ENCODE peak calls at places on chromosome X, in seven cellular contexts. X is kidney glomerular epithelial cell; Q is dermis blood vessel endothelial cell; J is stimulated activated CD8-positive, alpha-beta memory T cell treated with anti-CD3 and anti-CD28 coated beads, Interleukin-4, amount 100 ng/mL, for 24 hours; P is smooth muscle cell of the brain vasculature; H is GM20000; Z is NB4. S is an unnamed sample.

GRCh38 chrX:76279007-76279406 is 106.1 kb downstream of the PBDC1 start:
- DNase-seq in Z (peak; percentile 51), H (peak; percentile 6), Q (peak; percentile 60), J (peak; percentile 18), P (peak; percentile 7), X (no peak), S (peak; percentile 35)

GRCh38 chrX:122770581-122770980 is 413.5 kb upstream of the GRIA3 start:
- DNase-seq in H (no peak), X (no peak), Q (no peak), P (no peak), J (no peak), Z (no peak), S (no peak)

GRCh38 chrX:110675866-110676265 is 119.8 kb downstream of the CHRDL1 start:
- DNase-seq in Z (no peak), X (no peak), P (no peak), J (no peak), H (no peak), Q (no peak), S (no peak)

GRCh38 chrX:151776113-151776790 is 41.7 kb downstream of the CNGA2 start:
- DNase-seq in Q (no peak), H (no peak), J (no peak), P (no peak), X (no peak), Z (no peak), S (no peak)

GRCh38 chrX:113059714-113060113 is 219.1 kb upstream of the AMOT start:
- DNase-seq in X (no peak), P (no peak), J (no peak), H (no peak), Z (no peak), Q (no peak), S (no peak)

GRCh38 chrX:140141444-140142029 is 176.2 kb upstream of the CXorf66 start:
- DNase-seq in P (no peak), Q (peak; percentile 20), Z (peak; percentile 31), X (peak; percentile 4), H (peak; percentile 20), J (peak; percentile 3), S (peak; percentile 54)

GRCh38 chrX:126141014-126141413 is 25.1 kb downstream of the DCAF12L2 start:
- DNase-seq in J (no peak), Q (no peak), X (no peak), H (no peak), Z (no peak), P (no peak), S (no peak)

GRCh38 chrX:132375941-132376340 is 112.9 kb downstream of the MBNL3 start:
- DNase-seq in Q (peak; percentile 1), H (no peak), X (no peak), J (no peak), P (no peak), Z (no peak), S (peak; percentile 3)

GRCh38 chrX:103446665-103447302 is 70.4 kb downstream of the BEX3 start:
- DNase-seq in P (no peak), X (peak; percentile 19), Q (peak; percentile 55), J (no peak), Z (no peak), H (no peak), S (no peak)

GRCh38 chrX:49767231-49767630 is 61.9 kb upstream of the PAGE4 start:
- DNase-seq in H (no peak), P (no peak), Q (no peak), Z (no peak), J (no peak), X (no peak), S (no peak)

GRCh38 chrX:137305404-137305803 is 260.5 kb upstream of the ZIC3 start:
- DNase-seq in Q (no peak), Z (no peak), X (no peak), J (no peak), P (no peak), H (no peak), S (no peak)

GRCh38 chrX:104370089-104370488 is 115.4 kb upstream of the ESX1 start:
- DNase-seq in J (no peak), P (no peak), Z (peak; percentile 7), Q (no peak), X (no peak), H (no peak), S (peak; percentile 0)

GRCh38 chrX:1212532-1212931 is at the start of gene CRLF2:
- DNase-seq in H (peak; percentile 64), Z (peak; percentile 89), J (no peak), X (no peak), P (no peak), Q (peak; percentile 21), S (peak; percentile 11)

GRCh38 chrX:42748067-42748850 is 29.7 kb downstream of the PPP1R2C start:
- DNase-seq in H (no peak), P (no peak), J (no peak), Z (no peak), Q (no peak), X (no peak), S (no peak)